ENCODE peak calls at places on chromosomes 1 and 21, in six cellular contexts. Z is H9, W is mesenchymal stem cell, N is H1, R is IMR-90, U is trophoblast cell. K is an unnamed sample.

GRCh38 chr1:59828160-59828559 is 13.4 kb downstream of the HOOK1 start:
- DNase-seq in Z (no peak), W (no peak), N (no peak), R (no peak), U (no peak), K (no peak)

GRCh38 chr1:64623750-64624445 is 121.0 kb upstream of the RAVER2 start:
- DNase-seq in Z (no peak), W (peak; percentile 30), N (no peak), R (peak; percentile 41), U (no peak), K (no peak)

GRCh38 chr1:3409737-3410434 is 44.6 kb upstream of the ARHGEF16 start:
- DNase-seq in Z (peak; percentile 44), W (peak; percentile 1), N (no peak), R (peak; percentile 23), U (no peak), K (no peak)

GRCh38 chr1:170872663-170873062 is 62.7 kb upstream of the MROH9 start:
- DNase-seq in Z (no peak), W (no peak), N (no peak), R (no peak), U (no peak), K (no peak)

GRCh38 chr1:189681252-189681919 is 796.3 kb downstream of the BRINP3 start:
- DNase-seq in Z (no peak), W (no peak), N (no peak), R (no peak), U (no peak), K (no peak)

GRCh38 chr1:64564891-64565290 is 95.0 kb downstream of the CACHD1 start:
- DNase-seq in Z (no peak), W (no peak), N (no peak), R (no peak), U (no peak), K (no peak)

GRCh38 chr1:51877434-51878306 is 857 bp downstream of the NRDC start:
- DNase-seq in Z (peak; percentile 38), W (peak; percentile 72), N (no peak), R (peak; percentile 42), U (peak; percentile 36), K (no peak)

GRCh38 chr21:28269173-28269572 is 723.5 kb downstream of the LTN1 start:
- DNase-seq in Z (no peak), W (peak; percentile 59), N (no peak), R (no peak), U (no peak), K (no peak)

GRCh38 chr1:149927056-149927534 is 508 bp downstream of the SF3B4 start:
- DNase-seq in Z (no peak), W (no peak), N (no peak), R (peak; percentile 16), U (peak; percentile 27), K (no peak)

GRCh38 chr1:236029428-236029940 is 35.4 kb downstream of the NID1 start:
- DNase-seq in Z (no peak), W (no peak), N (no peak), R (no peak), U (no peak), K (no peak)

GRCh38 chr1:236025836-236026235 is 39.1 kb downstream of the NID1 start:
- DNase-seq in Z (no peak), W (no peak), N (no peak), R (no peak), U (no peak), K (no peak)

GRCh38 chr1:236024655-236025054 is 40.2 kb downstream of the NID1 start:
- DNase-seq in Z (no peak), W (no peak), N (no peak), R (no peak), U (no peak), K (no peak)

GRCh38 chr1:236023926-236024565 is 40.8 kb downstream of the NID1 start:
- DNase-seq in Z (no peak), W (no peak), N (no peak), R (no peak), U (no peak), K (no peak)

DNA sequence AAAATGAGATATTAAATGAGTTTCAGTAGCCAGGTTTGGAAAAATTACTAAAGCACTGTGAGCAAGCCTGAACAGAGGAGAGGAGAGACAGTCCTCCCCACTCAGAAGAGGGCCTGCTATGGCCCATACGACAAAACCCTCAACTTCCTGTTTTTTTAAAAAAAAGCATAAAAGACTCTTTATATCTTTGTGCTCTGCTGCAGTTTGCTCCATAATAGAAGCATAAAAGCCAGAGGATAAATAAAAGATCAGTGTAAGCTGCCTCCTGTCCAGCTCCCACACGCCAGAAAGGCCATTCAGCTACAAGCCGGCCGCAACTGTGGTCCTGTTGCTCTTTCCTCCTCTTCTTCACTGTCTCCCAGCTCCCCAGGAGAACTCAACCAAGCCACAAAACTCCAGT is 37.8 kb downstream of the NID1 start:
- DNase-seq in Z (no peak), W (no peak), N (no peak), R (no peak), U (no peak), K (no peak)
- H4K91ac ChIP-seq in Z (no peak overlapping the region), W (no peak overlapping the region), N (no peak overlapping the region), R (no peak overlapping the region), U (no peak overlapping the region), K (no peak overlapping the region)

GRCh38 chr1:156365754-156366153 is 3.3 kb upstream of the RHBG start:
- DNase-seq in Z (no peak), W (no peak), N (no peak), R (no peak), U (no peak), K (no peak)

GRCh38 chr1:156367386-156368156 is 1.4 kb upstream of the RHBG start:
- DNase-seq in Z (no peak), W (no peak), N (no peak), R (no peak), U (no peak), K (no peak)

GRCh38 chr1:156368157-156368658 is 803 bp upstream of the RHBG start:
- DNase-seq in Z (no peak), W (peak; percentile 31), N (no peak), R (no peak), U (peak; percentile 26), K (no peak)

GRCh38 chr1:156366378-156366777 is 2.6 kb upstream of the RHBG start:
- DNase-seq in Z (no peak), W (no peak), N (no peak), R (no peak), U (no peak), K (no peak)

DNA sequence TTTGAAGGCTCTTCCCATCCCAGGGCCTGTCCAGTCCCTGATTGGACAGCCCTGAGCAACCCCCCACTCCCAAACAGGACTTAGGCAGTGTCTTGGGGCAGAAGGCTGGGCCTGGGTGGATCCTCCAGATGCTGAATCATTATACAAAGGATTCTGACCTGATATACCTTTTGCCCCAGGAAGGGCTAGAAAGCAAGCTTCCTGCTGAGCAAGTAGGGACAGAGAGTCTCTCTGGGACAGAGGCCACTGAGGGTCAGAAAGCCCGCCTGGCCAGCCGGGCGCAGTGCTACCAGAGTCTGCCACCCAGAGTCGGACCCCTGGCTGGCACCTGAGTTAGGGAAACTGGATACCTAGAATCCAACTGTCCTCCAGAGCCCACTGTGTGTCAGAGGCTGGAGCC is 2.2 kb upstream of the RHBG start:
- DNase-seq in Z (no peak), W (no peak), N (no peak), R (no peak), U (no peak), K (no peak)
- H4K91ac ChIP-seq in Z (no peak overlapping the region), W (no peak overlapping the region), N (no peak overlapping the region), R (no peak overlapping the region), U (peak overlapping the region; percentile 88), K (no peak overlapping the region)

GRCh38 chr1:197841158-197841557 is 61.3 kb upstream of the C1orf53 start:
- DNase-seq in Z (peak; percentile 33), W (no peak), N (no peak), R (no peak), U (no peak), K (no peak)
- H4K91ac ChIP-seq in Z (no peak overlapping the region), W (no peak overlapping the region), N (no peak overlapping the region), R (peak overlapping the region; percentile 55), U (no peak overlapping the region), K (no peak overlapping the region)

GRCh38 chr1:248802454-248802853 is 23.3 kb downstream of the SH3BP5L start:
- DNase-seq in Z (no peak), W (no peak), N (no peak), R (no peak), U (no peak), K (no peak)
- H4K91ac ChIP-seq in Z (no peak overlapping the region), W (no peak overlapping the region), N (no peak overlapping the region), R (no peak overlapping the region), U (no peak overlapping the region), K (no peak overlapping the region)